ENCODE peak calls at places on chromosomes 3 and 15, in eight cellular contexts. One of them, this sample, is unnamed.

GRCh38 chr15:29074045-29074444 is 188.3 kb downstream of the APBA2 start:
- DNase-seq in A549: no peak
- DNase-seq in K562: no peak
- DNase-seq in HCT116: no peak
- DNase-seq in HepG2: no peak
- DNase-seq in endothelial cell of umbilical vein: peak
- DNase-seq in H1: no peak
- DNase-seq in GM12878: no peak
- DNase-seq in this sample: no peak

GRCh38 chr3:18442743-18443669 is 17.9 kb upstream of the SATB1 start:
- DNase-seq in A549: no peak
- DNase-seq in K562: no peak
- DNase-seq in HCT116: no peak
- DNase-seq in HepG2: no peak
- DNase-seq in endothelial cell of umbilical vein: no peak
- DNase-seq in H1: no peak
- DNase-seq in GM12878: no peak
- DNase-seq in this sample: no peak

GRCh38 chr3:70905496-70905895 is 593.1 kb upstream of the MDFIC2 start:
- DNase-seq in A549: no peak
- DNase-seq in K562: no peak
- DNase-seq in HCT116: no peak
- DNase-seq in HepG2: no peak
- DNase-seq in endothelial cell of umbilical vein: no peak
- DNase-seq in H1: no peak
- DNase-seq in GM12878: no peak
- DNase-seq in this sample: no peak

GRCh38 chr15:60384052-60384451 is 13.7 kb downstream of the ANXA2 start:
- DNase-seq in A549: no peak
- DNase-seq in K562: no peak
- DNase-seq in HCT116: no peak
- DNase-seq in HepG2: no peak
- DNase-seq in endothelial cell of umbilical vein: peak
- DNase-seq in H1: no peak
- DNase-seq in GM12878: no peak
- DNase-seq in this sample: no peak

GRCh38 chr3:135966875-135967274 is 1.3 kb downstream of the PPP2R3A start:
- DNase-seq in A549: no peak
- DNase-seq in K562: no peak
- DNase-seq in HCT116: no peak
- DNase-seq in HepG2: no peak
- DNase-seq in endothelial cell of umbilical vein: no peak
- DNase-seq in H1: no peak
- DNase-seq in GM12878: no peak
- DNase-seq in this sample: no peak

GRCh38 chr3:47783673-47784072 is 2.0 kb upstream of the SMARCC1 start:
- DNase-seq in A549: no peak
- DNase-seq in K562: no peak
- DNase-seq in HCT116: no peak
- DNase-seq in HepG2: no peak
- DNase-seq in endothelial cell of umbilical vein: no peak
- DNase-seq in H1: no peak
- DNase-seq in GM12878: no peak
- DNase-seq in this sample: no peak

GRCh38 chr3:44078863-44079262 is 162.8 kb upstream of the TOPAZ1 start:
- DNase-seq in A549: no peak
- DNase-seq in K562: no peak
- DNase-seq in HCT116: no peak
- DNase-seq in HepG2: no peak
- DNase-seq in endothelial cell of umbilical vein: no peak
- DNase-seq in H1: no peak
- DNase-seq in GM12878: no peak
- DNase-seq in this sample: no peak

GRCh38 chr3:119529883-119530282 is 29.5 kb downstream of the CD80 start:
- DNase-seq in A549: no peak
- DNase-seq in K562: no peak
- DNase-seq in HCT116: no peak
- DNase-seq in HepG2: no peak
- DNase-seq in endothelial cell of umbilical vein: no peak
- DNase-seq in H1: no peak
- DNase-seq in GM12878: no peak
- DNase-seq in this sample: no peak

GRCh38 chr3:160804762-160805161 is 48.7 kb downstream of the PPM1L start:
- DNase-seq in A549: no peak
- DNase-seq in K562: no peak
- DNase-seq in HCT116: no peak
- DNase-seq in HepG2: no peak
- DNase-seq in endothelial cell of umbilical vein: no peak
- DNase-seq in H1: no peak
- DNase-seq in GM12878: no peak
- DNase-seq in this sample: no peak

GRCh38 chr15:60121845-60122244 is 117.7 kb downstream of the FOXB1 start:
- DNase-seq in A549: no peak
- DNase-seq in K562: no peak
- DNase-seq in HCT116: no peak
- DNase-seq in HepG2: no peak
- DNase-seq in endothelial cell of umbilical vein: no peak
- DNase-seq in H1: no peak
- DNase-seq in GM12878: peak
- DNase-seq in this sample: no peak

GRCh38 chr15:65211157-65211982 is at the start of gene CILP:
- DNase-seq in A549: no peak
- DNase-seq in K562: no peak
- DNase-seq in HCT116: no peak
- DNase-seq in HepG2: no peak
- DNase-seq in endothelial cell of umbilical vein: no peak
- DNase-seq in H1: no peak
- DNase-seq in GM12878: no peak
- DNase-seq in this sample: no peak

GRCh38 chr15:56608993-56609392 is 124.3 kb downstream of the ZNF280D start:
- DNase-seq in A549: no peak
- DNase-seq in K562: no peak
- DNase-seq in HCT116: no peak
- DNase-seq in HepG2: no peak
- DNase-seq in endothelial cell of umbilical vein: no peak
- DNase-seq in H1: no peak
- DNase-seq in GM12878: peak
- DNase-seq in this sample: no peak

GRCh38 chr3:151230644-151231043 is 27.6 kb upstream of the GPR171 start:
- DNase-seq in A549: no peak
- DNase-seq in K562: no peak
- DNase-seq in HCT116: no peak
- DNase-seq in HepG2: no peak
- DNase-seq in endothelial cell of umbilical vein: no peak
- DNase-seq in H1: no peak
- DNase-seq in GM12878: no peak
- DNase-seq in this sample: peak

GRCh38 chr15:69012761-69013364 is 1.6 kb upstream of the NOX5 start:
- DNase-seq in A549: no peak
- DNase-seq in K562: no peak
- DNase-seq in HCT116: no peak
- DNase-seq in HepG2: no peak
- DNase-seq in endothelial cell of umbilical vein: no peak
- DNase-seq in H1: peak
- DNase-seq in GM12878: no peak
- DNase-seq in this sample: no peak

GRCh38 chr15:44250566-44250965 is 38.0 kb upstream of the GOLM2 start:
- DNase-seq in A549: no peak
- DNase-seq in K562: no peak
- DNase-seq in HCT116: no peak
- DNase-seq in HepG2: no peak
- DNase-seq in endothelial cell of umbilical vein: no peak
- DNase-seq in H1: no peak
- DNase-seq in GM12878: no peak
- DNase-seq in this sample: no peak

DNA sequence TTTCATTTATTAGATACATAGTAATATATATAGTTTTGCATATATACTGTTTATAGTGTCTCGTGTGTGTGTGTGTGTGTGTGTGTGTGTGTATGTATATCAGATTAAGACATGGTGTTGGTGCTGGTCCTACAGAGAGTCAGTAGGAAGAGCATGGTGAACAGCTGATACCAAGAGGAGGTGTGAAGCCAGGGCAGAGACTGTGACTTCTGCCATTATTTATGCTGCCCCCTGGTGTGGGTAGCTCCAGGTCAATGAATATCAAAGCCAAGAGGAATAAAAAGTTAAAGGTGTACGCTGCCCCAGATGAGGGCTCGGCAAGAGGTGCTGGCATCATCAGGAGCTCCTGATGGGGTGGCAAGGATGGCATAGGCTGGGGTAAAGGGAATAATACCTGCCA is 299.5 kb upstream of the RASGRP1 start:
- DNase-seq in A549: no peak
- DNase-seq in K562: no peak
- DNase-seq in HCT116: peak
- DNase-seq in HepG2: no peak
- DNase-seq in endothelial cell of umbilical vein: no peak
- DNase-seq in H1: no peak
- DNase-seq in GM12878: no peak
- DNase-seq in this sample: no peak
- TF ChIP-seq CTCF in A549: no peak
- TF ChIP-seq CTCF in K562: no peak
- TF ChIP-seq CTCF in HCT116: peak
- TF ChIP-seq CTCF in HepG2: no peak
- TF ChIP-seq CTCF in endothelial cell of umbilical vein: no peak
- TF ChIP-seq CTCF in H1: no peak
- TF ChIP-seq CTCF in GM12878: no peak
- TF ChIP-seq CTCF in this sample: no peak

GRCh38 chr15:74656935-74657535 is 38.8 kb downstream of the EDC3 start:
- DNase-seq in A549: no peak
- DNase-seq in K562: no peak
- DNase-seq in HCT116: no peak
- DNase-seq in HepG2: no peak
- DNase-seq in endothelial cell of umbilical vein: no peak
- DNase-seq in H1: no peak
- DNase-seq in GM12878: no peak
- DNase-seq in this sample: no peak

GRCh38 chr15:74651251-74651741 is 35.7 kb downstream of the CLK3 start:
- DNase-seq in A549: no peak
- DNase-seq in K562: no peak
- DNase-seq in HCT116: no peak
- DNase-seq in HepG2: no peak
- DNase-seq in endothelial cell of umbilical vein: peak
- DNase-seq in H1: no peak
- DNase-seq in GM12878: no peak
- DNase-seq in this sample: no peak

GRCh38 chr15:74653426-74654082 is 37.9 kb downstream of the CLK3 start:
- DNase-seq in A549: no peak
- DNase-seq in K562: no peak
- DNase-seq in HCT116: peak
- DNase-seq in HepG2: no peak
- DNase-seq in endothelial cell of umbilical vein: peak
- DNase-seq in H1: no peak
- DNase-seq in GM12878: no peak
- DNase-seq in this sample: no peak

GRCh38 chr15:74657846-74658245 is 38.0 kb downstream of the EDC3 start:
- DNase-seq in A549: no peak
- DNase-seq in K562: peak
- DNase-seq in HCT116: no peak
- DNase-seq in HepG2: no peak
- DNase-seq in endothelial cell of umbilical vein: no peak
- DNase-seq in H1: no peak
- DNase-seq in GM12878: no peak
- DNase-seq in this sample: no peak

DNA sequence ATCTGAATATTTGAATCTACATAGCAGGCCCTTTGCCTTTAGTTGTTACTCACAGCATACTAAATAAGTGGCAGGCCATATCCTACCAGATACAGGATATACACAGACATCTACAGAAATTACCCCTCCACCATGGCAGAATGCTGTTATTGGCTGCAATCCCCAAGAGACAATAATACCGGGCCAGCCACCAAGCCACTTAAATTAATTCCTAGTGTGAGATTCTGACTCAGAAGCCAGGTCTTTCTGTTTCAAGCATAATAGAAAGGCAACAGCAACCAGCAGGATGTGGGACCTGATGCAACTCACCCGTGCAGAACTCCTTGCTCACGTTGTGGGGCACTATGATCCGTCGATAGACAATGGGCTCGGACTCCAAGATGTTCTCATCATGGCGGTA is 39.8 kb downstream of the CLK3 start:
- DNase-seq in A549: no peak
- DNase-seq in K562: no peak
- DNase-seq in HCT116: no peak
- DNase-seq in HepG2: no peak
- DNase-seq in endothelial cell of umbilical vein: peak
- DNase-seq in H1: no peak
- DNase-seq in GM12878: peak
- DNase-seq in this sample: peak
- TF ChIP-seq MAX in A549: no peak
- TF ChIP-seq MAX in K562: no peak
- TF ChIP-seq MAX in HCT116: no peak
- TF ChIP-seq MAX in HepG2: no peak
- TF ChIP-seq MAX in endothelial cell of umbilical vein: no peak
- TF ChIP-seq MAX in H1: no peak
- TF ChIP-seq MAX in GM12878: no peak
- TF ChIP-seq MAX in this sample: no peak

GRCh38 chr15:80151576-80151975 is 1.2 kb upstream of the FAH start:
- DNase-seq in A549: no peak
- DNase-seq in K562: peak
- DNase-seq in HCT116: no peak
- DNase-seq in HepG2: no peak
- DNase-seq in endothelial cell of umbilical vein: no peak
- DNase-seq in H1: no peak
- DNase-seq in GM12878: no peak
- DNase-seq in this sample: no peak

GRCh38 chr15:80151148-80151547 is 1.7 kb upstream of the FAH start:
- DNase-seq in A549: no peak
- DNase-seq in K562: no peak
- DNase-seq in HCT116: no peak
- DNase-seq in HepG2: no peak
- DNase-seq in endothelial cell of umbilical vein: no peak
- DNase-seq in H1: no peak
- DNase-seq in GM12878: no peak
- DNase-seq in this sample: no peak

GRCh38 chr15:80152896-80153876 is at the start of gene FAH:
- DNase-seq in A549: no peak
- DNase-seq in K562: peak
- DNase-seq in HCT116: no peak
- DNase-seq in HepG2: peak
- DNase-seq in endothelial cell of umbilical vein: peak
- DNase-seq in H1: peak
- DNase-seq in GM12878: no peak
- DNase-seq in this sample: peak

GRCh38 chr15:80153900-80154299 is 1.1 kb downstream of the FAH start:
- DNase-seq in A549: no peak
- DNase-seq in K562: peak
- DNase-seq in HCT116: no peak
- DNase-seq in HepG2: no peak
- DNase-seq in endothelial cell of umbilical vein: no peak
- DNase-seq in H1: no peak
- DNase-seq in GM12878: no peak
- DNase-seq in this sample: peak

GRCh38 chr15:80152180-80152895 is 461 bp upstream of the FAH start:
- DNase-seq in A549: peak
- DNase-seq in K562: peak
- DNase-seq in HCT116: peak
- DNase-seq in HepG2: peak
- DNase-seq in endothelial cell of umbilical vein: peak
- DNase-seq in H1: peak
- DNase-seq in GM12878: peak
- DNase-seq in this sample: peak
- TF ChIP-seq POLR2A in A549: peak
- TF ChIP-seq POLR2A in K562: peak
- TF ChIP-seq POLR2A in HCT116: no peak
- TF ChIP-seq POLR2A in HepG2: peak
- TF ChIP-seq POLR2A in endothelial cell of umbilical vein: no peak
- TF ChIP-seq POLR2A in H1: no peak
- TF ChIP-seq POLR2A in GM12878: no peak
- TF ChIP-seq POLR2A in this sample: peak

GRCh38 chr3:177521305-177521704 is 324.0 kb upstream of the TBL1XR1 start:
- DNase-seq in A549: no peak
- DNase-seq in K562: no peak
- DNase-seq in HCT116: no peak
- DNase-seq in HepG2: no peak
- DNase-seq in endothelial cell of umbilical vein: no peak
- DNase-seq in H1: peak
- DNase-seq in GM12878: no peak
- DNase-seq in this sample: no peak
- TF ChIP-seq CTCF in A549: no peak
- TF ChIP-seq CTCF in K562: peak
- TF ChIP-seq CTCF in HCT116: no peak
- TF ChIP-seq CTCF in HepG2: peak
- TF ChIP-seq CTCF in endothelial cell of umbilical vein: no peak
- TF ChIP-seq CTCF in H1: peak
- TF ChIP-seq CTCF in GM12878: no peak
- TF ChIP-seq CTCF in this sample: no peak